ENCODE peak calls at places on chromosomes 7 and 10, in seven cellular contexts. V, B, I, C, M, Y and Q are unnamed samples. For H3K4me1, the result is how much of the 10 kb centered on the place peaks cover.

GRCh38 chr7:36034020-36034419 is 119.0 kb upstream of the EEPD1 start:
- DNase-seq in C (no peak), V (no peak), M (no peak), B (no peak), I (no peak), Y (no peak), Q (no peak)

GRCh38 chr7:44977956-44978355 is 859 bp downstream of the MYO1G start:
- DNase-seq in V (no peak), C (no peak), M (no peak), I (no peak), B (no peak), Y (no peak), Q (no peak)

GRCh38 chr7:107439025-107439424 is 30.8 kb upstream of the GPR22 start:
- DNase-seq in I (no peak), Y (no peak), C (no peak), M (no peak), B (no peak), V (no peak), Q (no peak)

GRCh38 chr7:117800406-117800805 is 72.8 kb downstream of the CTTNBP2 start:
- DNase-seq in M (no peak), C (no peak), B (no peak), Y (no peak), V (no peak), I (no peak), Q (no peak)

GRCh38 chr10:102408081-102408727 is 10.4 kb downstream of the PSD start:
- DNase-seq in I (no peak), B (no peak), Y (no peak), V (no peak), M (no peak), C (no peak), Q (no peak)

GRCh38 chr7:10940748-10941358 is 32.8 kb upstream of the PHF14 start:
- DNase-seq in Y (peak), I (no peak), C (no peak), M (no peak), V (peak), B (no peak), Q (no peak)

GRCh38 chr10:1643161-1643910 is 94.0 kb downstream of the ADARB2 start:
- DNase-seq in I (no peak), V (no peak), B (no peak), C (no peak), M (no peak), Y (peak), Q (peak)

GRCh38 chr7:33040803-33041516 is 21.6 kb downstream of the NT5C3A start:
- DNase-seq in V (peak), Y (peak), M (peak), I (no peak), B (no peak), C (no peak), Q (no peak)

GRCh38 chr7:44735403-44736165 is 13.1 kb upstream of the ZMIZ2 start:
- DNase-seq in M (no peak), Y (no peak), V (no peak), C (no peak), I (no peak), B (no peak), Q (no peak)

GRCh38 chr7:96016735-96017134 is 244.4 kb downstream of the DYNC1I1 start:
- DNase-seq in Y (no peak), M (no peak), V (no peak), I (no peak), B (no peak), C (no peak), Q (no peak)

GRCh38 chr10:84825330-84825729 is 496.9 kb downstream of the CCSER2 start:
- DNase-seq in B (peak), M (no peak), Y (peak), V (peak), I (no peak), C (no peak), Q (no peak)

GRCh38 chr10:23217471-23217870 is 25.4 kb downstream of the PTF1A start:
- DNase-seq in B (no peak), C (no peak), V (no peak), Y (no peak), M (no peak), I (no peak), Q (no peak)

GRCh38 chr10:119330342-119330741 is 123.0 kb downstream of the GRK5 start:
- DNase-seq in I (no peak), M (no peak), B (no peak), Y (no peak), C (no peak), V (no peak), Q (no peak)

GRCh38 chr10:21092683-21093524 is 195.8 kb upstream of the NEBL start:
- DNase-seq in Y (no peak), I (no peak), M (no peak), B (no peak), V (no peak), C (no peak), Q (no peak)

GRCh38 chr7:92297736-92298135 is 52.0 kb downstream of the ANKIB1 start:
- DNase-seq in C (no peak), B (no peak), V (no peak), M (no peak), Y (no peak), I (no peak), Q (no peak)

GRCh38 chr10:74238031-74238431 is 87.0 kb downstream of the ADK start:
- DNase-seq in M (no peak), V (peak), C (no peak), I (no peak), Y (no peak), B (no peak), Q (no peak)

GRCh38 chr7:133846203-133846945 is 280.8 kb upstream of the LRGUK start:
- DNase-seq in M (no peak), B (no peak), C (no peak), I (no peak), V (no peak), Y (no peak), Q (no peak)

GRCh38 chr7:117212969-117213877 is 109.6 kb downstream of the WNT2 start:
- DNase-seq in M (no peak), C (no peak), V (peak), B (peak), I (no peak), Y (peak), Q (peak)

GRCh38 chr10:10007972-10008371 is 1009.7 kb upstream of the CELF2 start:
- DNase-seq in V (no peak), C (no peak), Y (no peak), B (no peak), M (no peak), I (no peak), Q (no peak)

GRCh38 chr10:131831561-131831960 is 69.2 kb upstream of the PPP2R2D start:
- DNase-seq in M (no peak), Y (no peak), C (peak), B (no peak), V (no peak), I (no peak), Q (no peak)

GRCh38 chr10:15046626-15047025 is 2.9 kb downstream of the OLAH start:
- DNase-seq in C (no peak), M (no peak), B (no peak), I (no peak), Y (no peak), V (no peak), Q (no peak)

GRCh38 chr7:127678330-127678729 is 26.3 kb downstream of the SND1 start:
- DNase-seq in B (no peak), M (no peak), I (no peak), C (no peak), V (no peak), Y (no peak), Q (no peak)

GRCh38 chr10:117989962-117990361 is 56.8 kb downstream of the RAB11FIP2 start:
- DNase-seq in Y (no peak), I (no peak), M (no peak), V (no peak), B (no peak), C (no peak), Q (no peak)

GRCh38 chr7:90540406-90540805 is 55.7 kb upstream of the CDK14 start:
- DNase-seq in V (no peak), Y (no peak), I (no peak), B (no peak), C (no peak), M (no peak), Q (no peak)

GRCh38 chr7:1890289-1891235 is 220.5 kb downstream of the ELFN1 start:
- DNase-seq in C (no peak), V (no peak), I (no peak), B (no peak), M (no peak), Y (no peak), Q (no peak)

GRCh38 chr7:45985902-45986301 is 64.8 kb upstream of the IGFBP3 start:
- DNase-seq in I (no peak), M (no peak), Y (no peak), C (no peak), V (no peak), B (no peak), Q (no peak)

GRCh38 chr10:36476399-36476798 is 649.0 kb upstream of the ANKRD30A start:
- DNase-seq in I (no peak), M (no peak), B (no peak), C (no peak), V (no peak), Y (no peak), Q (no peak)
- H3K4me1 ChIP-seq in I (under half), M (under half), B (under half), C (under half), V (under half), Y (under half), Q (under half)

DNA sequence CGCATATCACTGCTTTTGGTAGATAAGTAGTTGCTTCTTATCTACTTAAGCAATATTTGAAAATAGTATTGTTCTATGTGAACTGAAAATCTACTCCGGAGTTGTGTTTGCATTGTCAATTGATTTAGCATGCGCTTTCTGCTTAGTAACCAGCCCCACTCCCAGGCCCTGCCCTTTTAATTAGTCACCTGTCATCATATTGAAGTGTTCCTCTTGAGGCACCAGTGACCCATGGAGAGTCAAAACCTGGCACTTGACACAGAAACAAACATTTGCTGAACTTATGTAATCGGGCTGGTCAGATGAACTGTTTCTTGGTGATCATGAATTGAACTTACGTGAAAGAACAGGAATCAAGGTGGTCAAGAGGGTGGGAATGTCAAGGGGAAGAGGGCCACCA is 27.8 kb upstream of the CDHR3 start:
- DNase-seq in M (no peak), C (no peak), B (no peak), V (peak), Y (no peak), I (no peak), Q (no peak)
- H3K27ac ChIP-seq in M (no peak), C (peak), B (no peak), V (no peak), Y (peak), I (no peak), Q (no peak)

DNA sequence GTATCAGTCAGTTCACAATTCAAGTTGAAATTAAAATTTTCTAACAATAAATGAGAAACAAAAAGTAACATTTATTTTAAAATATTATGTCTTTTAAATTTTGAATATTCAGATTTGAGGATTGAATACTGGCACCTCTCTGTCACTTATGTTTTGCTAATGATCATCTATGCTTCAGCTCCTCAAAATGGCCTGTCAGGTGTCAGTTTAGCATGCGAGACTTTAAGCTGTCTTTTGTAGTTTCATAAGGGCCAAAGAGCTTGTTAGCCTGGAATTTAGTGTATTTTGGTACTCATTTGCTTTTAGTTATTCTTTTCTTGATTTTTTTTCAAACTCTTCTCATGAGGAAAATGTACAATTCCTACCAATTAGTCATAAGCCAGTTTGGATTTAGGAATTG is 102.0 kb upstream of the RPA3 start:
- DNase-seq in I (no peak), M (no peak), V (no peak), Y (no peak), C (no peak), B (no peak), Q (no peak)
- H3K4me3 ChIP-seq in I (no peak), M (no peak), V (no peak), Y (no peak), C (no peak), B (no peak), Q (no peak)

DNA sequence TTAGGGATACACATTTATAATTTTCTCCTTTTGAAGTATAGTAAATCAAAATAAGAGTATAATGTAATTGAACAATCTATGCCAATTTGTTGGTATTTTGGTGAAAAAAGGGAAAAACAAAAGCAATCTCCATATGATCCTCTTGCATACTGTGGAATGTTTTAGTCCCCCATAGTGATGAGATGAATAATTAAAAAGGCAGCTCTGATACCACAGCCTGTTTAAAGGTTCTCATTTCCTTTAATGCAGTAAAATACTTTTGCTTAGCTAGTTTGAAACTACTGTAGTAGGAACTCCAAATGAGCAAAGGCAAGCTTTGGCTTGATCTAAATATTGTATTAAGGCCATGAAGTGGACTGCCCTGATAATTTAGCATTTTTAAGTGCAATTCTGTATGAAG is 77.6 kb downstream of the VTI1A start:
- DNase-seq in B (no peak), I (no peak), V (no peak), Y (no peak), C (no peak), M (no peak), Q (no peak)
- H3K4me1 ChIP-seq in B (under half), I (under half), V (under half), Y (under half), C (under half), M (under half), Q (under half)

GRCh38 chr10:31584789-31585406 is 265.9 kb downstream of the ZEB1 start:
- DNase-seq in M (no peak), B (no peak), V (no peak), I (no peak), Y (no peak), C (no peak), Q (no peak)
- H3K27ac ChIP-seq in M (no peak), B (no peak), V (no peak), I (no peak), Y (no peak), C (no peak), Q (no peak)

GRCh38 chr10:58555930-58556311 is 43.2 kb downstream of the BICC1 start:
- DNase-seq in M (no peak), Y (no peak), V (no peak), I (no peak), B (no peak), C (no peak), Q (no peak)

GRCh38 chr10:58555170-58555929 is 42.7 kb downstream of the BICC1 start:
- DNase-seq in M (no peak), I (no peak), B (no peak), C (no peak), Y (no peak), V (no peak), Q (no peak)

GRCh38 chr10:58557714-58558113 is 45.0 kb downstream of the BICC1 start:
- DNase-seq in B (no peak), C (no peak), M (no peak), Y (no peak), I (no peak), V (no peak), Q (no peak)

GRCh38 chr10:58554316-58554715 is 41.6 kb downstream of the BICC1 start:
- DNase-seq in I (no peak), M (no peak), V (no peak), Y (no peak), C (no peak), B (no peak), Q (no peak)

GRCh38 chr10:58556516-58556915 is 43.8 kb downstream of the BICC1 start:
- DNase-seq in V (no peak), C (no peak), I (no peak), M (no peak), B (no peak), Y (no peak), Q (no peak)
- H3K4me3 ChIP-seq in V (no peak), C (no peak), I (no peak), M (no peak), B (no peak), Y (no peak), Q (no peak)

GRCh38 chr7:47496666-47497065 is 85.2 kb downstream of the TNS3 start:
- DNase-seq in Y (no peak), V (no peak), B (no peak), C (no peak), I (no peak), M (no peak), Q (no peak)
- H3K4me1 ChIP-seq in Y (half or more), V (half or more), B (under half), C (under half), I (half or more), M (under half), Q (under half)

GRCh38 chr7:94621120-94621519 is 34.8 kb downstream of the SGCE start:
- DNase-seq in V (no peak), Y (no peak), I (no peak), M (no peak), C (no peak), B (no peak), Q (no peak)
- H3K27ac ChIP-seq in V (no peak), Y (peak), I (no peak), M (no peak), C (no peak), B (peak), Q (no peak)

DNA sequence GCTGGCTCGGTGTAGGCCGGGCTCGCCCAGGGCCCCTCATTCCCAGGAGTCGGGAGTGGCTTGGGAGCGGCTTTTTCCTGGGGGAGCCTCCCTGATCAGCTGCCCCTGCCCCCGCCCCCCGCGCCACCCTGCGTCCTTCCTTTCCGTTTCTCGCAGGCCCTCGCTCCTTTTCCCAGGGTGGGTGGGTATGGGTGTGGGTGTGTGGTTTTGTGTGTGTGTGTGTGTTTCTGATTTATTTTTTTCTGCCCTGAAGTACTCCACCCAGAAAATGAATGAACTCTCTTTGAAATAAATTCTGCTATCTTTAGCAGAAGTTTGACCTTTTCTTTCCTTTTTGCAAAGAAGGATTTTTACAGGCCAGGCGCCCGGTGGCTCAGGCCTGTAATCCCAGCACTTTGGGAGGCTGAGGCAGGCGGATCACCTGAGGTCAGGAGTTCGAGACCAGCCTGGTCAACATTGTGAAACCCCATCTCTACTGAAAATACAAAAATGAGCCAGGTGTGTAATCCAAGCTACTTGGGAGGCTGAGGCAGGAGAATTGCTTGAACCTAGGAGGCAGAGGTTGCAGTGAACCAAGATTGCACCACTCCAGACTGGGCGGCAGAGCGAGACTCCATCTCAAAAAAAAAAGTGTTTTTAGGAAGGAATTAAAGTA is 30.0 kb upstream of the AP5Z1 start:
- DNase-seq in B (no peak), M (no peak), Y (no peak), C (no peak), V (no peak), I (no peak), Q (no peak)
- H3K4me3 ChIP-seq in B (no peak), M (peak), Y (peak), C (peak), V (no peak), I (peak), Q (no peak)

GRCh38 chr7:104240400-104240799 is 32.6 kb upstream of the ORC5 start:
- DNase-seq in V (no peak), I (no peak), B (no peak), Y (no peak), C (no peak), M (no peak), Q (no peak)
- H3K4me1 ChIP-seq in V (under half), I (under half), B (under half), Y (under half), C (under half), M (under half), Q (under half)